ENCODE peak calls at places on chromosomes 11 and 22, in nine cellular contexts. T is CD8-positive, alpha-beta memory T cell; O is neuronal stem cell; D is IMR-90; M is breast epithelium; L is body of pancreas; R is astrocyte; J is thoracic aorta; Y is heart left ventricle. H is an unnamed sample.

GRCh38 chr11:17389205-17389956 is 922 bp upstream of the KCNJ11 start:
- DNase-seq in M (peak; percentile 75), R (no peak), O (peak; percentile 77), D (peak; percentile 11), J (peak; percentile 43), Y (peak; percentile 67), L (peak; percentile 89), T (peak; percentile 80), H (peak; percentile 78)

GRCh38 chr11:12435264-12435663 is 57.9 kb downstream of the PARVA start:
- DNase-seq in T (no peak), O (no peak), R (no peak), L (no peak), J (no peak), Y (no peak), D (no peak), M (no peak), H (peak; percentile 20)

GRCh38 chr11:1171223-1171984 is 13.7 kb downstream of the MUC5AC start:
- DNase-seq in D (no peak), Y (no peak), T (no peak), R (no peak), J (no peak), M (no peak), L (no peak), O (no peak), H (no peak)

GRCh38 chr22:37016134-37016910 is 2.9 kb downstream of the TST start:
- DNase-seq in O (no peak), D (no peak), L (no peak), T (no peak), Y (no peak), M (no peak), J (no peak), R (no peak), H (no peak)

GRCh38 chr22:20248461-20248959 is 19.6 kb downstream of the RTN4R start:
- DNase-seq in J (no peak), D (no peak), T (no peak), O (no peak), R (no peak), M (no peak), Y (no peak), L (no peak), H (no peak)

GRCh38 chr11:59833602-59834001 is 11.7 kb downstream of the CBLIF start:
- DNase-seq in D (no peak), T (no peak), R (no peak), O (no peak), J (no peak), Y (no peak), M (no peak), L (no peak), H (no peak)

GRCh38 chr11:96016978-96017502 is 93.1 kb upstream of the MTMR2 start:
- DNase-seq in T (no peak), Y (no peak), M (no peak), O (no peak), J (no peak), D (no peak), R (no peak), L (no peak), H (no peak)

GRCh38 chr22:47013861-47014635 is 251.6 kb downstream of the TBC1D22A start:
- DNase-seq in T (no peak), O (no peak), Y (no peak), D (no peak), L (no peak), M (no peak), R (no peak), J (no peak), H (no peak)

GRCh38 chr11:48193876-48194275 is 22.7 kb upstream of the OR4B1 start:
- DNase-seq in M (no peak), J (no peak), R (peak; percentile 74), Y (no peak), L (no peak), T (no peak), O (no peak), D (peak; percentile 94), H (no peak)

GRCh38 chr22:33104192-33104591 is 46.0 kb upstream of the SYN3 start:
- DNase-seq in R (no peak), T (no peak), L (no peak), D (no peak), Y (no peak), O (no peak), J (no peak), M (no peak), H (no peak)

GRCh38 chr11:125624756-125625213 is at the start of gene CHEK1:
- DNase-seq in D (no peak), J (no peak), Y (no peak), L (peak; percentile 11), T (peak; percentile 3), O (no peak), M (no peak), R (no peak), H (no peak)

GRCh38 chr11:125625225-125625593 is 246 bp downstream of the CHEK1 start:
- DNase-seq in D (no peak), Y (no peak), J (no peak), L (no peak), T (no peak), M (no peak), R (no peak), O (no peak), H (no peak)

GRCh38 chr11:125621995-125622394 is 3.0 kb upstream of the CHEK1 start:
- DNase-seq in O (no peak), L (no peak), M (no peak), J (no peak), R (peak; percentile 59), Y (no peak), D (peak; percentile 77), T (no peak), H (no peak)

GRCh38 chr11:125625594-125626380 is 824 bp downstream of the CHEK1 start:
- DNase-seq in D (peak; percentile 85), L (peak; percentile 88), Y (peak; percentile 86), M (peak; percentile 68), T (peak; percentile 82), O (peak; percentile 95), R (peak; percentile 80), J (peak; percentile 56), H (peak; percentile 87)

DNA sequence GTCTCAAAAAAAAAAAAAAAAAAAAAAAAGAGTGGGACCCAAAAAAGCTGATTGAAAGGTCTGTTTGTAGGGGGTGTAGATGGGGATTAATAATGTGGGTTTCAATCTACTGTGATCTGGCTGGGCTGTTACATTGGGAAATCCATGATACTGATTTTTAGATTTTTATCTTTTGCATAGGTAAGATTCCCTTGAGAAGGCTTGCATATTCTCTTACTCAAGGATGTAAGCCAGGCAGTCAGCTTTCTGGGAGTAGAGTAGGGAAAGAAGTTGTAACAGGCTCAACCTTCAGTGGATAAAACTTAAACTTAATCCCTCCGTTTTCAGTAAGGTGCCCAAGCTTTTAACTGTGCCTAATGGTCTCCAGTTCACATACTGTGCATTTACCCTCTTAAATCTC is 1.9 kb upstream of the CHEK1 start:
- DNase-seq in L (no peak), T (no peak), O (no peak), Y (no peak), R (no peak), D (no peak), J (no peak), M (no peak), H (no peak)
- H3K27ac ChIP-seq in L (no peak overlapping the region), T (no peak overlapping the region), O (no peak overlapping the region), Y (no peak overlapping the region), R (no peak overlapping the region), D (no peak overlapping the region), J (peak overlapping the region; percentile 99), M (no peak overlapping the region), H (no peak overlapping the region)

GRCh38 chr22:23243006-23243573 is 62.8 kb downstream of the BCR start:
- DNase-seq in R (no peak), O (peak; percentile 72), L (no peak), T (peak; percentile 83), M (no peak), Y (no peak), J (no peak), D (no peak), H (no peak)

GRCh38 chr22:23245045-23245798 is 64.9 kb downstream of the BCR start:
- DNase-seq in D (peak; percentile 55), L (no peak), J (no peak), R (peak; percentile 66), T (no peak), Y (no peak), M (no peak), O (no peak), H (no peak)

GRCh38 chr22:23243859-23244689 is 63.8 kb downstream of the BCR start:
- DNase-seq in O (no peak), Y (no peak), R (no peak), M (no peak), L (no peak), J (no peak), T (no peak), D (no peak), H (no peak)

GRCh38 chr22:23245799-23246136 is 65.5 kb downstream of the BCR start:
- DNase-seq in Y (no peak), O (no peak), T (no peak), D (peak; percentile 21), L (no peak), R (no peak), J (no peak), M (no peak), H (no peak)

GRCh38 chr22:23244690-23245044 is 64.4 kb downstream of the BCR start:
- DNase-seq in J (no peak), Y (no peak), D (no peak), L (no peak), R (no peak), T (no peak), M (no peak), O (no peak), H (no peak)
- H3K27ac ChIP-seq in J (peak overlapping the region; percentile 76), Y (no peak overlapping the region), D (no peak overlapping the region), L (no peak overlapping the region), R (peak overlapping the region; percentile 47), T (no peak overlapping the region), M (no peak overlapping the region), O (no peak overlapping the region), H (no peak overlapping the region)

GRCh38 chr11:75314771-75315438 is 36.6 kb downstream of the ARRB1 start:
- DNase-seq in R (no peak), L (no peak), T (no peak), D (no peak), O (no peak), Y (no peak), J (no peak), M (no peak), H (no peak)

GRCh38 chr11:75313457-75314272 is 37.8 kb downstream of the ARRB1 start:
- DNase-seq in O (no peak), M (no peak), J (no peak), L (peak; percentile 36), T (no peak), R (peak; percentile 42), Y (peak; percentile 76), D (peak; percentile 81), H (peak; percentile 60)

GRCh38 chr11:75308986-75309385 is 42.5 kb downstream of the ARRB1 start:
- DNase-seq in T (no peak), J (no peak), D (no peak), M (no peak), Y (no peak), O (no peak), R (no peak), L (no peak), H (no peak)

GRCh38 chr11:75312346-75312745 is 39.1 kb downstream of the ARRB1 start:
- DNase-seq in D (no peak), L (no peak), O (no peak), M (no peak), R (no peak), J (no peak), Y (no peak), T (no peak), H (no peak)

GRCh38 chr11:75311858-75312288 is 39.6 kb downstream of the ARRB1 start:
- DNase-seq in L (peak; percentile 45), M (no peak), O (no peak), J (peak; percentile 28), T (no peak), Y (peak; percentile 90), D (peak; percentile 17), R (no peak), H (peak; percentile 83)
- H3K27ac ChIP-seq in L (peak overlapping the region; percentile 78), M (peak overlapping the region; percentile 99), O (no peak overlapping the region), J (peak overlapping the region; percentile 63), T (no peak overlapping the region), Y (peak overlapping the region; percentile 92), D (no peak overlapping the region), R (peak overlapping the region; percentile 55), H (peak overlapping the region; percentile 92)

GRCh38 chr11:112212710-112213109 is 13.5 kb upstream of the PTS start:
- DNase-seq in M (no peak), R (no peak), Y (no peak), L (peak; percentile 23), J (no peak), O (no peak), D (no peak), T (no peak), H (no peak)
- H3K27ac ChIP-seq in M (no peak overlapping the region), R (no peak overlapping the region), Y (no peak overlapping the region), L (no peak overlapping the region), J (no peak overlapping the region), O (no peak overlapping the region), D (no peak overlapping the region), T (no peak overlapping the region), H (no peak overlapping the region)